ENCODE peak calls at places on chromosomes 6 and 20, in five cellular contexts. One of them, this sample, is unnamed.

GRCh38 chr6:436308-437041 is 44.9 kb downstream of the IRF4 start:
- DNase-seq in fibroblast of gingiva: peak
- DNase-seq in ACHN: no peak
- DNase-seq in foreskin keratinocyte: no peak
- DNase-seq in CD4-positive, alpha-beta memory T cell: no peak
- DNase-seq in this sample: no peak

GRCh38 chr6:42407379-42407778 is 44.3 kb downstream of the TRERF1 start:
- DNase-seq in fibroblast of gingiva: peak
- DNase-seq in ACHN: no peak
- DNase-seq in foreskin keratinocyte: peak
- DNase-seq in CD4-positive, alpha-beta memory T cell: no peak
- DNase-seq in this sample: peak

GRCh38 chr6:161918608-161919205 is 644.8 kb upstream of the AGPAT4 start:
- DNase-seq in fibroblast of gingiva: no peak
- DNase-seq in ACHN: no peak
- DNase-seq in foreskin keratinocyte: no peak
- DNase-seq in CD4-positive, alpha-beta memory T cell: no peak
- DNase-seq in this sample: no peak

GRCh38 chr6:28772480-28773381 is 151.1 kb downstream of the TRIM27 start:
- DNase-seq in fibroblast of gingiva: no peak
- DNase-seq in ACHN: no peak
- DNase-seq in foreskin keratinocyte: no peak
- DNase-seq in CD4-positive, alpha-beta memory T cell: no peak
- DNase-seq in this sample: no peak

GRCh38 chr20:10513931-10514575 is 78.9 kb downstream of the SLX4IP start:
- DNase-seq in fibroblast of gingiva: peak
- DNase-seq in ACHN: no peak
- DNase-seq in foreskin keratinocyte: no peak
- DNase-seq in CD4-positive, alpha-beta memory T cell: no peak
- DNase-seq in this sample: no peak

GRCh38 chr20:10842116-10842515 is 168.3 kb upstream of the JAG1 start:
- DNase-seq in fibroblast of gingiva: no peak
- DNase-seq in ACHN: no peak
- DNase-seq in foreskin keratinocyte: no peak
- DNase-seq in CD4-positive, alpha-beta memory T cell: no peak
- DNase-seq in this sample: no peak

GRCh38 chr6:108526739-108527174 is 34.0 kb upstream of the FOXO3 start:
- DNase-seq in fibroblast of gingiva: peak
- DNase-seq in ACHN: peak
- DNase-seq in foreskin keratinocyte: peak
- DNase-seq in CD4-positive, alpha-beta memory T cell: no peak
- DNase-seq in this sample: peak

GRCh38 chr6:113449051-113449450 is 408.1 kb upstream of the MARCKS start:
- DNase-seq in fibroblast of gingiva: no peak
- DNase-seq in ACHN: no peak
- DNase-seq in foreskin keratinocyte: peak
- DNase-seq in CD4-positive, alpha-beta memory T cell: no peak
- DNase-seq in this sample: peak

GRCh38 chr6:45132059-45132458 is 196.1 kb upstream of the RUNX2 start:
- DNase-seq in fibroblast of gingiva: no peak
- DNase-seq in ACHN: no peak
- DNase-seq in foreskin keratinocyte: no peak
- DNase-seq in CD4-positive, alpha-beta memory T cell: no peak
- DNase-seq in this sample: no peak

GRCh38 chr6:37056112-37056403 is 50.6 kb downstream of the FGD2 start:
- DNase-seq in fibroblast of gingiva: no peak
- DNase-seq in ACHN: no peak
- DNase-seq in foreskin keratinocyte: peak
- DNase-seq in CD4-positive, alpha-beta memory T cell: no peak
- DNase-seq in this sample: peak

GRCh38 chr6:107957165-107957908 is 671 bp downstream of the SEC63 start:
- DNase-seq in fibroblast of gingiva: peak
- DNase-seq in ACHN: peak
- DNase-seq in foreskin keratinocyte: peak
- DNase-seq in CD4-positive, alpha-beta memory T cell: peak
- DNase-seq in this sample: peak

GRCh38 chr6:158290659-158291058 is 21.6 kb upstream of the TULP4 start:
- DNase-seq in fibroblast of gingiva: no peak
- DNase-seq in ACHN: peak
- DNase-seq in foreskin keratinocyte: no peak
- DNase-seq in CD4-positive, alpha-beta memory T cell: peak
- DNase-seq in this sample: no peak

GRCh38 chr6:83474309-83474708 is 38.0 kb upstream of the PRSS35 start:
- DNase-seq in fibroblast of gingiva: peak
- DNase-seq in ACHN: no peak
- DNase-seq in foreskin keratinocyte: no peak
- DNase-seq in CD4-positive, alpha-beta memory T cell: no peak
- DNase-seq in this sample: no peak

GRCh38 chr6:21753571-21754108 is 160.1 kb downstream of the SOX4 start:
- DNase-seq in fibroblast of gingiva: peak
- DNase-seq in ACHN: no peak
- DNase-seq in foreskin keratinocyte: no peak
- DNase-seq in CD4-positive, alpha-beta memory T cell: no peak
- DNase-seq in this sample: no peak

GRCh38 chr6:8958894-8959511 is 523.7 kb upstream of the SLC35B3 start:
- DNase-seq in fibroblast of gingiva: peak
- DNase-seq in ACHN: no peak
- DNase-seq in foreskin keratinocyte: no peak
- DNase-seq in CD4-positive, alpha-beta memory T cell: no peak
- DNase-seq in this sample: no peak

GRCh38 chr20:63064310-63064709 is 57.5 kb upstream of the BHLHE23 start:
- DNase-seq in fibroblast of gingiva: no peak
- DNase-seq in ACHN: no peak
- DNase-seq in foreskin keratinocyte: no peak
- DNase-seq in CD4-positive, alpha-beta memory T cell: no peak
- DNase-seq in this sample: no peak

GRCh38 chr6:37137881-37138568 is 31.9 kb upstream of the PIM1 start:
- DNase-seq in fibroblast of gingiva: no peak
- DNase-seq in ACHN: peak
- DNase-seq in foreskin keratinocyte: no peak
- DNase-seq in CD4-positive, alpha-beta memory T cell: no peak
- DNase-seq in this sample: no peak

GRCh38 chr6:141359953-141360352 is 772.8 kb upstream of the GJE1 start:
- DNase-seq in fibroblast of gingiva: no peak
- DNase-seq in ACHN: no peak
- DNase-seq in foreskin keratinocyte: no peak
- DNase-seq in CD4-positive, alpha-beta memory T cell: no peak
- DNase-seq in this sample: no peak

GRCh38 chr6:97669191-97669651 is 386.2 kb upstream of the MMS22L start:
- DNase-seq in fibroblast of gingiva: no peak
- DNase-seq in ACHN: peak
- DNase-seq in foreskin keratinocyte: no peak
- DNase-seq in CD4-positive, alpha-beta memory T cell: no peak
- DNase-seq in this sample: no peak

GRCh38 chr20:10433014-10433622 is 904 bp downstream of the MKKS start:
- DNase-seq in fibroblast of gingiva: no peak
- DNase-seq in ACHN: peak
- DNase-seq in foreskin keratinocyte: no peak
- DNase-seq in CD4-positive, alpha-beta memory T cell: no peak
- DNase-seq in this sample: no peak

GRCh38 chr6:16700202-16700997 is 60.9 kb downstream of the ATXN1 start:
- DNase-seq in fibroblast of gingiva: no peak
- DNase-seq in ACHN: no peak
- DNase-seq in foreskin keratinocyte: no peak
- DNase-seq in CD4-positive, alpha-beta memory T cell: peak
- DNase-seq in this sample: no peak

GRCh38 chr6:71621918-71622519 is 264.3 kb upstream of the RIMS1 start:
- DNase-seq in fibroblast of gingiva: no peak
- DNase-seq in ACHN: peak
- DNase-seq in foreskin keratinocyte: no peak
- DNase-seq in CD4-positive, alpha-beta memory T cell: no peak
- DNase-seq in this sample: peak

GRCh38 chr6:1670711-1671462 is 61.2 kb downstream of the FOXC1 start:
- DNase-seq in fibroblast of gingiva: no peak
- DNase-seq in ACHN: no peak
- DNase-seq in foreskin keratinocyte: peak
- DNase-seq in CD4-positive, alpha-beta memory T cell: no peak
- DNase-seq in this sample: peak

GRCh38 chr6:503610-504362 is 112.2 kb downstream of the IRF4 start:
- DNase-seq in fibroblast of gingiva: no peak
- DNase-seq in ACHN: no peak
- DNase-seq in foreskin keratinocyte: no peak
- DNase-seq in CD4-positive, alpha-beta memory T cell: no peak
- DNase-seq in this sample: no peak

GRCh38 chr6:6439778-6440177 is 119.3 kb upstream of the F13A1 start:
- DNase-seq in fibroblast of gingiva: no peak
- DNase-seq in ACHN: no peak
- DNase-seq in foreskin keratinocyte: no peak
- DNase-seq in CD4-positive, alpha-beta memory T cell: no peak
- DNase-seq in this sample: no peak

GRCh38 chr20:7375905-7376304 is 564.4 kb downstream of the HAO1 start:
- DNase-seq in fibroblast of gingiva: no peak
- DNase-seq in ACHN: peak
- DNase-seq in foreskin keratinocyte: no peak
- DNase-seq in CD4-positive, alpha-beta memory T cell: no peak
- DNase-seq in this sample: peak

GRCh38 chr20:34922654-34923381 is 32.8 kb downstream of the GSS start:
- DNase-seq in fibroblast of gingiva: peak
- DNase-seq in ACHN: peak
- DNase-seq in foreskin keratinocyte: peak
- DNase-seq in CD4-positive, alpha-beta memory T cell: no peak
- DNase-seq in this sample: peak

This sample was measured in RWPE1.